ENCODE peak calls at places on chromosomes 5 and 9, in seven cellular contexts. G is HCT116, B is transverse colon, R is GM23338, U is GM12891, W is Panc1, M is GM12892. E is an unnamed sample.

GRCh38 chr9:118331622-118332045 is 627.4 kb downstream of the TLR4 start:
- DNase-seq in M (no peak), U (no peak), B (no peak), W (peak), R (no peak), G (no peak), E (no peak)

GRCh38 chr5:34609951-34610431 is 46.1 kb upstream of the RAI14 start:
- DNase-seq in R (peak), M (no peak), B (no peak), U (no peak), G (no peak), W (no peak), E (no peak)

GRCh38 chr5:107567901-107568671 is 102.7 kb downstream of the EFNA5 start:
- DNase-seq in G (no peak), R (no peak), W (no peak), M (no peak), B (no peak), U (no peak), E (no peak)

GRCh38 chr9:92265159-92265558 is 28.3 kb downstream of the IARS1 start:
- DNase-seq in B (no peak), U (no peak), M (no peak), G (no peak), R (no peak), W (no peak), E (no peak)

GRCh38 chr9:132673355-132673754 is 3.1 kb downstream of the GTF3C4 start:
- DNase-seq in R (peak), M (no peak), G (no peak), W (no peak), U (no peak), B (no peak), E (no peak)

GRCh38 chr5:174459832-174460448 is 264.4 kb upstream of the MSX2 start:
- DNase-seq in G (no peak), M (no peak), B (peak), U (no peak), R (no peak), W (no peak), E (no peak)

GRCh38 chr9:93077811-93078210 is 18.2 kb upstream of the CARD19 start:
- DNase-seq in M (no peak), U (no peak), B (no peak), R (no peak), G (no peak), W (no peak), E (no peak)

GRCh38 chr5:135246923-135247795 is 151.9 kb downstream of the MACROH2A1 start:
- DNase-seq in G (peak), R (no peak), W (peak), M (no peak), B (no peak), U (no peak), E (peak)

GRCh38 chr5:124504081-124504916 is 242.1 kb downstream of the ZNF608 start:
- DNase-seq in M (peak), R (no peak), U (no peak), B (no peak), W (no peak), G (no peak), E (no peak)

GRCh38 chr5:168317521-168318147 is 26.2 kb downstream of the WWC1 start:
- DNase-seq in B (no peak), R (no peak), M (no peak), U (no peak), G (peak), W (peak), E (no peak)

GRCh38 chr5:124841829-124842712 is 95.6 kb upstream of the ZNF608 start:
- DNase-seq in G (no peak), R (no peak), B (no peak), W (no peak), M (no peak), U (no peak), E (no peak)

GRCh38 chr5:172731286-172732073 is 39.5 kb downstream of the DUSP1 start:
- DNase-seq in R (no peak), U (no peak), G (peak), M (no peak), B (no peak), W (no peak), E (no peak)

GRCh38 chr5:74130141-74130897 is 504.3 kb downstream of the ARHGEF28 start:
- DNase-seq in M (no peak), W (no peak), U (no peak), R (no peak), G (no peak), B (no peak), E (peak)

GRCh38 chr9:17462869-17463464 is 115.9 kb upstream of the SH3GL2 start:
- DNase-seq in M (no peak), W (peak), R (peak), G (no peak), U (no peak), B (peak), E (no peak)

GRCh38 chr5:56264417-56265025 is 31.4 kb upstream of the ANKRD55 start:
- DNase-seq in R (peak), U (no peak), M (no peak), B (no peak), W (no peak), G (peak), E (no peak)

GRCh38 chr9:75239176-75239575 is 150.9 kb downstream of the OSTF1 start:
- DNase-seq in M (no peak), W (no peak), B (no peak), R (peak), U (no peak), G (no peak), E (no peak)

GRCh38 chr9:126519660-126520425 is 93.9 kb upstream of the LMX1B start:
- DNase-seq in R (no peak), M (no peak), B (no peak), U (no peak), W (no peak), G (no peak), E (peak)

GRCh38 chr9:72477862-72478564 is 43.4 kb upstream of the TMC1 start:
- DNase-seq in G (peak), B (peak), U (no peak), M (no peak), W (peak), R (peak), E (peak)

GRCh38 chr5:136006164-136006563 is 22.6 kb upstream of the TGFBI start:
- DNase-seq in M (no peak), R (no peak), W (no peak), U (no peak), B (no peak), G (no peak), E (no peak)

GRCh38 chr5:134242146-134242545 is 16.3 kb upstream of the PPP2CA start:
- DNase-seq in G (no peak), W (no peak), R (no peak), B (peak), M (no peak), U (no peak), E (no peak)

DNA sequence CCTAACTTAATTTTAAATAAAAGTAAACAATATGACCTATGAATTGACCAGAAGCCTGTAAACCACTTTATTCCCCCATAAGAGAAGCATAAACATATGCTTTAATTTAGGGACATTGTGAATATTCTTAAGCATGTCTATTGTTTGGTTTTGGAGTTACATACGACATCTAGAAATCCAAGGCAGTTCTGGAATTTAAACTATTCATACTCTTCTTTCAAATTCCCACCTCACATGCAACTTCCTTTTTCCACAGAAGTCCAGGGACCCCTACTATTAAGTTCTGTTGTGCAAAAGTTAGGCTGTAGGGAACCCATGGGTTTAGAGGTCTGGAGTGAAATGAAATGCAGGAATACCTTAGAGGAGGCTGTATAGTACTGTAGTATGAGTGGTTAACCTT is 2.1 kb downstream of the RIC1 start:
- DNase-seq in W (no peak), B (no peak), U (no peak), R (peak), G (no peak), M (no peak), E (no peak)
- TF ChIP-seq POLR2AphosphoS5 in W (no peak), B (no peak), U (no peak), R (no peak), G (no peak), M (no peak), E (no peak)

GRCh38 chr9:2620876-2621677 is 510 bp upstream of the VLDLR start:
- DNase-seq in B (peak), W (no peak), G (no peak), U (peak), R (peak), M (no peak), E (peak)

GRCh38 chr9:2622361-2623045 is 916 bp downstream of the VLDLR start:
- DNase-seq in R (peak), W (no peak), M (peak), G (no peak), B (peak), U (peak), E (peak)

GRCh38 chr9:2623046-2623865 is 1.7 kb downstream of the VLDLR start:
- DNase-seq in R (peak), U (peak), B (peak), W (no peak), G (no peak), M (no peak), E (peak)

GRCh38 chr9:2623866-2624682 is 2.5 kb downstream of the VLDLR start:
- DNase-seq in W (no peak), R (peak), M (no peak), B (no peak), G (no peak), U (no peak), E (no peak)

DNA sequence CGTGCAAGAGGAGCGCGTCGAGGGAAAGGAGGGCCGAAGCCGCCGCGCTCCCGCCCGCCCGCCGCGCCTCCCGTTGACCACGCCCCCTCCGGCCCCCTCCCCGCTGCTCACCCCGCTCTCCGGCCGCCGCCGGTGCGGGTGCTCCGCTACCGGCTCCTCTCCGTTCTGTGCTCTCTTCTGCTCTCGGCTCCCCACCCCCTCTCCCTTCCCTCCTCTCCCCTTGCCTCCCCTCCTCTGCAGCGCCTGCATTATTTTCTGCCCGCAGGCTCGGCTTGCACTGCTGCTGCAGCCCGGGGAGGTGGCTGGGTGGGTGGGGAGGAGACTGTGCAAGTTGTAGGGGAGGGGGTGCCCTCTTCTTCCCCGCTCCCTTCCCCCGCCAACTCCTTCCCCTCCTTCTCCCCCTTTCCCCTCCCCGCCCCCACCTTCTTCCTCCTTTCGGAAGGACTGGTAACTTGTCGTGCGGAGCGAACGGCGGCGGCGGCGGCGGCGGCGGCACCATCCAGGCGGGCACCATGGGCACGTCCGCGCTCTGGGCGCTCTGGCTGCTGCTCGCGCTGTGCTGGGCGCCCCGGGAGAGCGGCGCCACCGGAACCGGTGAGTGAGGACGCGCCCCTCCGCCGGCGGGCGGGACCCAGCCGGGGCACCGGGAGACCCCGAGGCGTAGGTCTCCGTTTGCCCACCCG is at the start of gene VLDLR:
- DNase-seq in M (peak), B (peak), G (no peak), U (peak), W (no peak), R (peak), E (peak)
- TF ChIP-seq POLR2AphosphoS5 in M (no peak), B (no peak), G (no peak), U (no peak), W (no peak), R (no peak), E (no peak)

GRCh38 chr9:120966005-120966369 is 39.4 kb upstream of the TRAF1 start:
- DNase-seq in R (no peak), G (no peak), M (no peak), U (no peak), W (no peak), B (no peak), E (no peak)
- TF ChIP-seq POLR2AphosphoS5 in R (no peak), G (no peak), M (no peak), U (no peak), W (no peak), B (no peak), E (no peak)

GRCh38 chr9:13942695-13943094 is 371.2 kb downstream of the NFIB start:
- DNase-seq in G (no peak), W (no peak), R (no peak), M (no peak), B (no peak), U (no peak), E (no peak)
- TF ChIP-seq POLR2AphosphoS5 in G (no peak), W (no peak), R (no peak), M (no peak), B (no peak), U (no peak), E (no peak)

GRCh38 chr5:7271728-7272127 is 124.2 kb upstream of the ADCY2 start:
- DNase-seq in W (no peak), G (no peak), M (no peak), R (no peak), U (no peak), B (peak), E (no peak)

GRCh38 chr5:7269591-7270274 is 126.2 kb upstream of the ADCY2 start:
- DNase-seq in B (no peak), G (no peak), R (peak), W (no peak), U (no peak), M (no peak), E (no peak)

GRCh38 chr5:7272408-7272807 is 123.5 kb upstream of the ADCY2 start:
- DNase-seq in W (no peak), G (no peak), U (no peak), R (no peak), M (no peak), B (no peak), E (no peak)

DNA sequence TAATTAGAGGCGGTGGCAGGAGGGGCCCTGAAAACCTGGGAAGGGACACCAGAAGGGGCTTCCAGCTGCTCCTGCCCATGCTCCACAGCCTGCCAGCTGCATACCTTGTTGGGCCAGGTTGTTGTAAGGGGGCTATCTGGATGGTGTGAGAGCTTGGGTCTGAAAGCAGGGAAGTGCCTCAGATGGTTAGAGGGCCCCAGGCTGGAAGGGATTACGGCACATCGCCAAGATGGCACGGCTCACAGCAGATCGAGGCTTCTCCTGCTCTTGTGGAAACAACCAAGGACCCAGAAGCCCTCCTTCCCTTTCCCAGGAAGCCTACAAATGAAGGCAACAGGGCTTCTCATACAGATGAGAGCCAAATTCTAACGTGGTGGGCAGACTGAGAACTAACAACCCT is 121.8 kb upstream of the ADCY2 start:
- DNase-seq in U (no peak), G (no peak), M (no peak), B (no peak), W (no peak), R (no peak), E (no peak)
- TF ChIP-seq POLR2AphosphoS5 in U (no peak), G (no peak), M (no peak), B (no peak), W (no peak), R (no peak), E (no peak)

GRCh38 chr5:30194595-30194994 is 998.9 kb upstream of the CDH6 start:
- DNase-seq in U (no peak), R (no peak), B (no peak), W (no peak), G (no peak), M (no peak), E (no peak)

GRCh38 chr5:30197662-30198061 is 995.8 kb upstream of the CDH6 start:
- DNase-seq in U (no peak), B (no peak), R (no peak), G (no peak), M (no peak), W (no peak), E (no peak)
- TF ChIP-seq POLR2AphosphoS5 in U (no peak), B (no peak), R (no peak), G (no peak), M (no peak), W (no peak), E (no peak)

GRCh38 chr9:34712140-34712539 is 2.2 kb upstream of the CCL21 start:
- DNase-seq in B (no peak), W (no peak), R (no peak), U (no peak), G (no peak), M (no peak), E (no peak)

GRCh38 chr9:34710023-34710422 is at the start of gene CCL21:
- DNase-seq in R (no peak), U (no peak), B (no peak), M (no peak), W (no peak), G (no peak), E (no peak)

GRCh38 chr9:34715639-34716215 is 5.8 kb upstream of the CCL21 start:
- DNase-seq in M (no peak), G (no peak), U (no peak), W (no peak), R (no peak), B (no peak), E (no peak)

GRCh38 chr9:34716711-34717110 is 6.8 kb upstream of the CCL21 start:
- DNase-seq in M (no peak), U (no peak), B (no peak), G (no peak), R (no peak), W (no peak), E (no peak)

DNA sequence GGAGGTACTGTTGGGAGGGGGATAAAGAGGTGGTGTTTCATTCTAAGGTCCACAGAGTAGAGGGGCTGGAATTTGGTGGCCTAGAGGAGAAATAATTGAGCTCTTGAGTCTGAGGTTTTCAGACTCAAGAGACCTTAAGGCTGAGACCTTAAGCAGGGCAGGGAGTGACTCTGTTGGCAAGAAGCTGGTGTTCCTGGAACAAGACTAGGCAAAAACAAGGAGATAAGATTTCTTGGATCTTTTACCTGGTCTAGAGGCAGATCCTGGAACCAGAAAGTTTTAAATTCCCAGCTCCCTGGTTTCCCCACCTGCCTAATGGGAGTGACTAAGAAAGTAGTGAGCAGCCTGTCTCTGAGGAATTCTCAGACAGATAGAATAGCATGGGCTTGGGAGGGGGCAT is 4.1 kb upstream of the CCL21 start:
- DNase-seq in W (no peak), U (no peak), M (no peak), R (no peak), G (no peak), B (no peak), E (no peak)
- TF ChIP-seq POLR2AphosphoS5 in W (no peak), U (no peak), M (no peak), R (no peak), G (no peak), B (no peak), E (no peak)

DNA sequence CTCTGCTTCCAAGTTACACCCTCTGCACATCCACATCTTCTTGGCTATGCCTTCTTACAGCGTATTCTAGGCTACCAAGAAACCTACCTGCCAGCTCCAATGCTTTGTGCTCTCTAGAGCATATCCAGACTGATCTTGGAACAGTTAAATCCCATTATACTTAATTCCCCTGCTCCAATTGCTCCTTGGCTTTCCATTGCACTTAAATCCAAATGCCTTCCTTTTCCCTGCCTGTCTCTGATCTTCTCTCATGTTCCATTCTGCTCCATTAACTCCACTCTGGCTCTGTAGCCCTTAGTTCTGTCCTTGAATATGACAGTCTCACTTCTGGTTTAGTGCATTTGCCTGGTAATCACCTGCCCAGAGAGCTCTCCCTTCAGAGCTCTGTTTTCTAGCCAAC is 322.4 kb downstream of the LRRC70 start:
- DNase-seq in G (no peak), W (no peak), B (no peak), M (no peak), R (no peak), U (no peak), E (no peak)
- TF ChIP-seq POLR2AphosphoS5 in G (no peak), W (no peak), B (no peak), M (no peak), R (no peak), U (no peak), E (no peak)

GRCh38 chr9:134314950-134315715 is 11.1 kb upstream of the RXRA start:
- DNase-seq in R (no peak), M (no peak), G (no peak), W (no peak), U (no peak), B (no peak), E (peak)

GRCh38 chr9:134317431-134318414 is 8.5 kb upstream of the RXRA start:
- DNase-seq in G (no peak), U (no peak), W (no peak), M (no peak), R (no peak), B (no peak), E (peak)

GRCh38 chr9:134318481-134318891 is 7.8 kb upstream of the RXRA start:
- DNase-seq in R (no peak), W (no peak), U (no peak), G (no peak), M (no peak), B (no peak), E (peak)

GRCh38 chr9:134315716-134316443 is 10.4 kb upstream of the RXRA start:
- DNase-seq in B (no peak), W (no peak), G (no peak), M (no peak), U (no peak), R (no peak), E (peak)

GRCh38 chr9:134316444-134317160 is 9.7 kb upstream of the RXRA start:
- DNase-seq in B (no peak), G (no peak), U (no peak), R (no peak), W (no peak), M (no peak), E (peak)
- TF ChIP-seq POLR2AphosphoS5 in B (no peak), G (no peak), U (no peak), R (no peak), W (no peak), M (no peak), E (peak)

DNA sequence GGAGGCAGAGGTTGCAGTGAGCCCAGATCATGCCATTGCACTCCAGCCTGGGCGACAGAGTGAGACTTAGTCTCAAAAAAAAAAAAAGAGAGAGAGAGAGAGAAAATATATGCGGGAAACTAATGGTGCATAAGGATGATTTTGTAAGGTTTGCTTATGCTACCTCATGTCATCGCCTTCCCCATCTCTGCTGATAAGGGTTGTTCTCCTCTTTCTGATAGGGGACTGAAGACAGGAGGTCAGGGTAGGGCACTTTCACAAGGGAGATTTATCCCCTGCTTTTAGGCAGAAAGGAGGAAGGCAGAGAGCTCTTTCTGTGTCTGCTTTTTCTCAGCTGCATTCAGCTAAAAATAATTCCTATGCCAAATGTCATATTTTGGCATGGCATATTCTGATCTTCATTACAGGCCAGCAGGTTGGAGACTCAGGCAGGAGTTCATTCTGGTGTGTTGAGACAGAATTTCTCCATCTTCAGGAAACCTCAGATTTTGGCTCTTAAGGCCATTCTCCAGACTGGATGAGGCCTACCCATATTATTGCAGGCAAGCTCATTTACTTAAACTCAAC is 220.2 kb downstream of the AUH start:
- DNase-seq in M (no peak), U (no peak), R (no peak), B (no peak), G (no peak), W (no peak), E (no peak)
- TF ChIP-seq POLR2AphosphoS5 in M (no peak), U (no peak), R (no peak), B (no peak), G (no peak), W (no peak), E (no peak)